ENCODE peak calls at places on chromosomes 12 and 14, in seven cellular contexts. Z, K, O, U, G, I and X are unnamed samples. For H3K9me3, the result is how much of the 10 kb centered on the place peaks cover.

GRCh38 chr14:30180219-30180618 is 252.6 kb upstream of the PRKD1 start:
- DNase-seq in Z (no peak), K (no peak), O (peak), U (no peak), G (no peak), I (no peak), X (no peak)

GRCh38 chr14:92520102-92520651 is 6.6 kb downstream of the RIN3 start:
- DNase-seq in Z (no peak), K (no peak), O (no peak), U (no peak), G (no peak), I (no peak), X (no peak)

GRCh38 chr12:48164456-48164855 is 7.1 kb upstream of the ASB8 start:
- DNase-seq in Z (no peak), K (no peak), O (no peak), U (no peak), G (no peak), I (no peak), X (no peak)

GRCh38 chr12:51924551-51925399 is 17.5 kb downstream of the ACVRL1 start:
- DNase-seq in Z (peak), K (no peak), O (no peak), U (no peak), G (no peak), I (peak), X (no peak)

GRCh38 chr14:104969741-104970230 is 8.4 kb downstream of the AHNAK2 start:
- DNase-seq in Z (peak), K (no peak), O (no peak), U (no peak), G (no peak), I (no peak), X (no peak)

GRCh38 chr12:82144505-82144904 is 213.7 kb downstream of the CCDC59 start:
- DNase-seq in Z (no peak), K (no peak), O (no peak), U (no peak), G (no peak), I (no peak), X (no peak)

GRCh38 chr14:94058674-94059138 is 22.3 kb downstream of the DDX24 start:
- DNase-seq in Z (no peak), K (no peak), O (no peak), U (no peak), G (no peak), I (no peak), X (no peak)

GRCh38 chr14:100406505-100407131 is 83.5 kb downstream of the SLC25A47 start:
- DNase-seq in Z (no peak), K (peak), O (peak), U (no peak), G (no peak), I (no peak), X (no peak)

GRCh38 chr14:35240233-35240632 is 51.9 kb upstream of the PSMA6 start:
- DNase-seq in Z (no peak), K (no peak), O (no peak), U (no peak), G (no peak), I (no peak), X (no peak)

GRCh38 chr12:7695159-7695930 is at the start of gene GDF3:
- DNase-seq in Z (no peak), K (no peak), O (no peak), U (peak), G (peak), I (peak), X (no peak)

DNA sequence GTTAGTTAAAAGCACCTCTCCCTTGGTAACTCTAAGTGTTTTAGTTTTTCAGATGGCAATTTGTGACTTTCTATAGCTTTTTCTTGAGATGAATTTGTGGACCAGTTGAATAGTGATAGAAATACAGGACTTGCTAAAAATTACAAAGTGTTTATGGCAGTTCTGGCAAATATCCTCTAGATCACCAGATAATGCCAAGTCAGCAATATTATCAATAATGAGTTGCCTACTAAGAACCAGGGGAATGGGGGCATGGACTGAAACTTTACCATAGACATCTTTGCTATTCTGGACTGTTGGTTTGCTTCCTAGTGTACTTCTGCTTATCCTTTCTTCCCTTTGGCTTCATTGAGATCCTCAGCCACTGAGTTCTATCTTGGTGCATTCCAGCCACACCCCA is 584.2 kb downstream of the DIO2 start:
- DNase-seq in Z (no peak), K (no peak), O (no peak), U (no peak), G (no peak), I (no peak), X (no peak)
- H3K9me3 ChIP-seq in Z (under half), K (under half), O (under half), U (under half), G (under half), I (under half), X (under half)

DNA sequence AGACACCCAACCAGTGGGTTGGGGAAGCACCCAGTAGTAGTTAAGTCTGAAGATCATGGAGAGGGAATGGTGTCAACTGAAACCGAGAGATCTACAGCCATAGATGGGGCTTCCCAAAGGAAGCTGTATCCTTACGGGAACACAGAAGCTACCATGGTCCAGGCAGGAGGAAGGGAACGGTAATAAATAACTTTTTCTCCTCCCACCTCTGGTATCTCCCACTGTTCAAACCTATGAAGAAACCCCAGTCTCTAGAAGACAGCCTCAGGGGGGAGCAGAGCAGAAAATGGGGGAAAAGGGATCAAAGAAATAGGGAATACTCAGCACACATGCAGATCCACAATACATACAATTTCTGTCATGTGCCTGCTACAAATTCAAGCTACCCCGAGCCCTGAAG is 33.4 kb downstream of the ZNF605 start:
- DNase-seq in Z (no peak), K (no peak), O (no peak), U (no peak), G (no peak), I (no peak), X (no peak)
- H3K9me3 ChIP-seq in Z (half or more), K (half or more), O (half or more), U (under half), G (half or more), I (under half), X (half or more)

GRCh38 chr14:28280530-28280929 is 486.1 kb upstream of the FOXG1 start:
- DNase-seq in Z (no peak), K (no peak), O (no peak), U (no peak), G (no peak), I (no peak), X (no peak)

GRCh38 chr14:28280997-28281598 is 485.5 kb upstream of the FOXG1 start:
- DNase-seq in Z (no peak), K (no peak), O (no peak), U (no peak), G (no peak), I (no peak), X (no peak)
- H3K9me3 ChIP-seq in Z (under half), K (under half), O (under half), U (under half), G (under half), I (under half), X (under half)

DNA sequence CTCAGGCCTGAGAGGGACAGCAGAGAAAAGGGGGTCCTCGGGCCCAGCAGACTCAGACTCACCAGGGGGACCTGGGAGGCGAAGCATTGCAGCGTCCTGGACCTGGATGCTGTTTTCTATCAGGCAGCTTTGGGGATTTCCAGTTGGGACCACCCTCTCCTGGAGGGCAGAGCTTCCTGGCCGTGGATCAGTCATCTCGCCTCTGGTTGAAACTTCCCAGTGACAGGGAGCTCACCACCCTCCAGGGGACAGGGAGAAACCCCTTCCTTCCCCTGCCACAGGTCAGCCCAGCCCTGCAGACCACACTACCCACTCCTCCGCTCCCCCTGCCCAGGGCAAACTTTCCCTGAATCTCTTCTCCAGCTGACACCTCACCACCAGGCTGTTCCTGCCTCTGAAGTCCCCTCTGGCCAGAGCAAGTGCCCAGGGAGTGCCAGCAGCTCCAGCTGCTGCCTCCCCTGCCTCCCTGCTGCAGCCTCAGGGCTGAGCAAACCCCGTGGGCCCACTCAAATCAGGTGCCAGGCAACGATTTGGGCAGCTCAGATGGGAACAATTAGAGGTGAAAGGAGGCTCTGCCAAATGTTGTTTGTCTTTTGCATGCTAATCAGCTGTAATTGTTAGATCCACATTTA is 322.6 kb upstream of the SFSWAP start:
- DNase-seq in Z (no peak), K (no peak), O (no peak), U (no peak), G (no peak), I (no peak), X (no peak)
- H3K9me3 ChIP-seq in Z (under half), K (under half), O (under half), U (under half), G (under half), I (under half), X (under half)

DNA sequence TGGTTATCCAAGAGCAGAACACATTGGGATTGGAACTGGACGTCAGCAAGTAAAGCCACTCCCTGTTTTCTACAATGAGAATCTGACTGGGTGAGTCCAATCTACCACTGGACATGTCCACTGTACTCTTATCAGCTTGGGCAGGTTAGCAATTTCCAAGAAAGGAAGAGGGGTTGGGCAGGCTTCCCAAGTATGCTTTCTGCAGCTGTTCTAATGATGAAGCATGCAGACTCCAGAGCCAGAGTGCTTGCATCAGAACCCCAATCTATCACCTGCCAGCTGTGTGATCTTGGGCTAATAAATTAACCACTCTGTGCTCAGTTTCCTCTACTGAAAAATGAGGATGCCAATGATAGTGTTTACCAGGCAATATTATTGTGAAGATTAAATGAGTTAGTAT is 92.0 kb downstream of the EMP1 start:
- DNase-seq in Z (no peak), K (no peak), O (peak), U (no peak), G (no peak), I (no peak), X (no peak)
- H3K9me3 ChIP-seq in Z (under half), K (under half), O (under half), U (under half), G (under half), I (under half), X (under half)

GRCh38 chr12:133129368-133130037 is 571 bp downstream of the ZNF891 start:
- DNase-seq in Z (no peak), K (no peak), O (peak), U (peak), G (no peak), I (no peak), X (no peak)

GRCh38 chr12:133130808-133131128 is 341 bp downstream of the ZNF10 start:
- DNase-seq in Z (peak), K (peak), O (no peak), U (peak), G (peak), I (no peak), X (no peak)

GRCh38 chr12:133135747-133136146 is 5.3 kb downstream of the ZNF10 start:
- DNase-seq in Z (no peak), K (no peak), O (no peak), U (no peak), G (no peak), I (no peak), X (no peak)

GRCh38 chr12:133124674-133125073 is 5.4 kb downstream of the ZNF891 start:
- DNase-seq in Z (no peak), K (no peak), O (no peak), U (no peak), G (no peak), I (no peak), X (no peak)

DNA sequence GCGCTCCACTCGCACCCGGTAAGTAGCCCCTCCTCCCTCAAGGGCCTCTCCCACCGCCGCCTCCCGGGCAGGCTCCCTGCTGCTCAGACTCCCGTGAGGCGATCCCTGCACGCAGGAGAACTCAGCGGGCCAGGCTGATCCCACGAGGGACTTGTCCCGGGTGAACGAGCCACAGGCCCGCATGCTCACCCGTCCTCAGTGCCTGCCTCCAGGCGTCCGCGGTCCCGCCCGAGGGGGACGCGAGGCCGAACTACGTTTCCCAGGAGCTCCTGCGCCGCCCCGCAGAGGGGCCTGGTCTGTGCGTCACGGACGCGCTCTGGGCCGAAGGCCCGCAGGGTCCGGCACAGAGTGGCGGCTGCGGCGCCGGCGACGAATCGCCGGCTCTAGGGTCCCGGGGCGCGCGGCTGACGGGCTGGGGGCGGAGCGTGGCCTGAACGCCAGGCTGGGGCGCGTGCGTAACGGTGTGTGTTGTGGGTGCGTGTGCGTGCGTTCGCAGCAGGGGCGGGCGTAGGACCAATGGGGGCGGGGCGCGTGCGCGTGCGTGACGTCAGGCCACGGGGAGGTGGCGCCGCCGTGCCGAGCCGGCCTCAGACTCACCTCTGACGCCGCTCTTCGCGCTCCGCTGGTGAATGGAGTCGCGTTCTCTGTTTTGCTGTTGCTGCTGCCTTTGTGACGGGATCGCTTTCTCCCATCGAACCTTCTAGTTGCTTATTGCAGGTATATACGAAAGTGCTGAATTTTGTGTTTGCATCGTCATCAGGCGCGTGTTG is at the start of the genes ZNF10 and ZNF891:
- DNase-seq in Z (peak), K (peak), O (peak), U (peak), G (peak), I (peak), X (peak)
- H3K9me3 ChIP-seq in Z (under half), K (half or more), O (under half), U (under half), G (under half), I (under half), X (under half)

GRCh38 chr14:27387458-27387857 is 789.6 kb upstream of the NOVA1 start:
- DNase-seq in Z (no peak), K (no peak), O (peak), U (no peak), G (no peak), I (no peak), X (no peak)

GRCh38 chr14:27391331-27391730 is 793.5 kb upstream of the NOVA1 start:
- DNase-seq in Z (no peak), K (no peak), O (peak), U (no peak), G (no peak), I (no peak), X (no peak)

GRCh38 chr14:27389402-27389801 is 791.6 kb upstream of the NOVA1 start:
- DNase-seq in Z (no peak), K (no peak), O (peak), U (no peak), G (no peak), I (no peak), X (no peak)

GRCh38 chr14:27392153-27392552 is 794.3 kb upstream of the NOVA1 start:
- DNase-seq in Z (no peak), K (no peak), O (peak), U (no peak), G (no peak), I (peak), X (no peak)

DNA sequence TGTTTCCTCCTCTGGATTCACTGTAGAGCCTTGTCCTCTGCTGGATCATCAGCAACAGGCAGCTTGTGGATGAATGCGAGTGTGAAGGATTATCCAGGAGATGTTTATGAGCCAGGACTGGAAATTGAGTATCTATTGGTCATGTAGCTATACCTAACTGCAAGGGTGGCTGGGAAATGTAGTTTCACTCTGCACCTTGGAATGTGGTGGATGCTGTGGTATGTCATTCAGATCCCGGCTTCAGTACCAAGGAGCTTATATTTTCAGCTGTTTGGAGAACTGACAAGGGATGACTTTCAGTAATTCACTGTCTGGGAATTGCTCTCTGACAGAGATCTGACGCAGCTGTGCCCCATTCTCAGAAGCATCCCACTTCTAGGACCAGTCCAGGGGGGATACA is 792.3 kb upstream of the NOVA1 start:
- DNase-seq in Z (no peak), K (no peak), O (peak), U (no peak), G (no peak), I (no peak), X (no peak)
- H3K9me3 ChIP-seq in Z (under half), K (under half), O (under half), U (under half), G (under half), I (under half), X (under half)

GRCh38 chr12:124470139-124470538 is 97.3 kb downstream of the NCOR2 start:
- DNase-seq in Z (no peak), K (no peak), O (no peak), U (no peak), G (no peak), I (no peak), X (no peak)
- H3K9me3 ChIP-seq in Z (under half), K (under half), O (under half), U (under half), G (under half), I (under half), X (under half)